ENCODE peak calls at places on chromosomes 7 and 10, in five cellular contexts. G is A549, R is HCT116, K is GM23338, M is SK-N-SH. L is an unnamed sample.

GRCh38 chr10:76303682-76304316 is 872.4 kb downstream of the LRMDA start:
- DNase-seq in G (peak), R (peak), K (peak), M (peak), L (peak)

GRCh38 chr10:1596482-1596881 is 140.8 kb downstream of the ADARB2 start:
- DNase-seq in G (no peak), R (no peak), K (no peak), M (no peak), L (no peak)

GRCh38 chr7:156177396-156178055 is 365.3 kb upstream of the SHH start:
- DNase-seq in G (no peak), R (no peak), K (no peak), M (no peak), L (no peak)

GRCh38 chr7:70703785-70704184 is 428.2 kb upstream of the GALNT17 start:
- DNase-seq in G (no peak), R (no peak), K (peak), M (no peak), L (no peak)

GRCh38 chr10:36187382-36188042 is 545.4 kb upstream of the FZD8 start:
- DNase-seq in G (no peak), R (no peak), K (peak), M (no peak), L (no peak)

GRCh38 chr10:63385254-63385653 is 80.5 kb downstream of the JMJD1C start:
- DNase-seq in G (no peak), R (no peak), K (no peak), M (no peak), L (no peak)

GRCh38 chr7:132030161-132030568 is 473.7 kb upstream of the PODXL start:
- DNase-seq in G (no peak), R (no peak), K (no peak), M (peak), L (no peak)

GRCh38 chr10:30231071-30231652 is 117.9 kb downstream of the MTPAP start:
- DNase-seq in G (no peak), R (no peak), K (no peak), M (no peak), L (no peak)

GRCh38 chr10:67884842-67885680 is 605 bp downstream of the SIRT1 start:
- DNase-seq in G (peak), R (peak), K (peak), M (peak), L (peak)

GRCh38 chr7:37947840-37948198 is 27.4 kb downstream of the EPDR1 start:
- DNase-seq in G (no peak), R (no peak), K (peak), M (no peak), L (no peak)

GRCh38 chr7:234712-235553 is 42.6 kb downstream of the FAM20C start:
- DNase-seq in G (peak), R (no peak), K (no peak), M (no peak), L (no peak)

GRCh38 chr7:22108151-22108845 is 162.6 kb upstream of the CDCA7L start:
- DNase-seq in G (no peak), R (no peak), K (no peak), M (no peak), L (no peak)

GRCh38 chr10:67695555-67695954 is 440 bp downstream of the CTNNA3 start:
- DNase-seq in G (no peak), R (no peak), K (no peak), M (no peak), L (no peak)

GRCh38 chr10:28633750-28634149 is 43.6 kb upstream of the BAMBI start:
- DNase-seq in G (no peak), R (no peak), K (no peak), M (no peak), L (no peak)

GRCh38 chr10:113663142-113663541 is 699 bp downstream of the NRAP start:
- DNase-seq in G (peak), R (no peak), K (no peak), M (no peak), L (no peak)

GRCh38 chr10:16987129-16987670 is 142.4 kb downstream of the CUBN start:
- DNase-seq in G (no peak), R (no peak), K (no peak), M (no peak), L (no peak)

GRCh38 chr10:61628199-61628874 is 34.4 kb upstream of the CABCOCO1 start:
- DNase-seq in G (no peak), R (no peak), K (no peak), M (no peak), L (no peak)

GRCh38 chr10:102473445-102474331 is 22.3 kb upstream of the C10orf95 start:
- DNase-seq in G (no peak), R (no peak), K (no peak), M (no peak), L (no peak)

GRCh38 chr7:50665403-50666123 is 100.4 kb upstream of the DDC start:
- DNase-seq in G (no peak), R (no peak), K (no peak), M (no peak), L (no peak)

GRCh38 chr10:77844713-77845454 is 81.7 kb downstream of the DLG5 start:
- DNase-seq in G (peak), R (peak), K (peak), M (no peak), L (no peak)

GRCh38 chr7:1952781-1953180 is 280.0 kb downstream of the MAD1L1 start:
- DNase-seq in G (no peak), R (no peak), K (no peak), M (no peak), L (no peak)

GRCh38 chr10:110502072-110502845 is 4.6 kb downstream of the DUSP5 start:
- DNase-seq in G (no peak), R (no peak), K (no peak), M (no peak), L (no peak)

GRCh38 chr10:102230264-102230860 is 4.3 kb downstream of the ELOVL3 start:
- DNase-seq in G (peak), R (peak), K (peak), M (peak), L (no peak)

GRCh38 chr10:101244321-101245050 is 15.2 kb upstream of the LBX1 start:
- DNase-seq in G (peak), R (peak), K (no peak), M (no peak), L (no peak)

GRCh38 chr10:95397747-95398146 is 106.9 kb upstream of the PDLIM1 start:
- DNase-seq in G (no peak), R (no peak), K (no peak), M (no peak), L (no peak)

GRCh38 chr10:95400789-95401188 is 110.0 kb upstream of the PDLIM1 start:
- DNase-seq in G (no peak), R (no peak), K (no peak), M (no peak), L (no peak)

GRCh38 chr10:95401704-95402469 is 111.1 kb upstream of the PDLIM1 start:
- DNase-seq in G (no peak), R (no peak), K (no peak), M (no peak), L (no peak)

GRCh38 chr10:95395947-95396449 is 105.2 kb upstream of the PDLIM1 start:
- DNase-seq in G (no peak), R (no peak), K (no peak), M (no peak), L (no peak)

DNA sequence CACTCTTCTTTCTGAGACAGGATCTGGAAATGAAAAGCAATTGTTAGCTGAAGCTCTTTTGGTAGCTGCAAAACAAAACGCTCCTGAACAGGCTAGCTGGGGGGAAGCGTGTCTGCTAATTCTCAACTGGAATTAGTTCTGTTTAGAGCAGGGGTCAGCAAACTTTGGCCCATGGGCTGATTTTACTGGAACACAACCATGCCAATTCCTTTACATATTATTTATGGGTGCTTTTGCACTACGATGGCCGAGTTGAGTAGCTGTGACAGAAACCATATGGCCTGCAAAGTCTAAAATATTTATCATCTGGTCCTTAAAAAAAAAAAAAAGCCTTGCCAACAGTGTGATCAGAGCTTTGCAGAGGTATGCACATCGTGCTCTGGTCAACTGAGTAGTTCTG is 108.4 kb upstream of the PDLIM1 start:
- DNase-seq in G (no peak), R (no peak), K (no peak), M (no peak), L (no peak)
- TF ChIP-seq REST in G (no peak), R (no peak), K (no peak), M (no peak), L (no peak)

GRCh38 chr7:139471740-139472353 is 11.6 kb downstream of the KLRG2 start:
- DNase-seq in G (peak), R (no peak), K (no peak), M (no peak), L (no peak)

GRCh38 chr7:139476891-139477290 is 6.6 kb downstream of the KLRG2 start:
- DNase-seq in G (no peak), R (no peak), K (no peak), M (no peak), L (no peak)

GRCh38 chr7:139481364-139481763 is 2.1 kb downstream of the KLRG2 start:
- DNase-seq in G (no peak), R (no peak), K (peak), M (no peak), L (no peak)

GRCh38 chr7:139479620-139480019 is 3.9 kb downstream of the KLRG2 start:
- DNase-seq in G (no peak), R (no peak), K (no peak), M (peak), L (no peak)

DNA sequence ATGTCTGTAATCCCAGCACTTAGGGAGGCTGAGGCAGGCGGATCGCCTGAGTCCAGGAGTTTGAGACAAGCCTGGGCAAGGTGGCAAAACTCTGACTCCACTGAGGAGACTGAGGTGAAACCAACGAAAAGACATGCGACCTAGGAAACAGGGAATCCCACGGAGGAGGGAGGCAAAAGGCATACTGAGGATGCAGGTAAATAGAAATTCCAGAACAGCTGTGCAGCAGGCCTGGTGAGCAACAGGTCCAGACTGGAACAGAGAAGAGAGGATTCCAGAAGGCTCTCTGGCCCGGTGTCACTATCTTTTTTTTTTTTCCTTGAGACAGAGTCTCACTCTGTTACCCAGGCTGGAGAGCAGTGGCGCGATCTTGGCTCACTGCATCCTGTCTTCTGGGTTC is 7.3 kb downstream of the KLRG2 start:
- DNase-seq in G (no peak), R (no peak), K (no peak), M (no peak), L (no peak)
- H3K27ac ChIP-seq in G (no peak), R (no peak), K (no peak), M (no peak), L (no peak)

DNA sequence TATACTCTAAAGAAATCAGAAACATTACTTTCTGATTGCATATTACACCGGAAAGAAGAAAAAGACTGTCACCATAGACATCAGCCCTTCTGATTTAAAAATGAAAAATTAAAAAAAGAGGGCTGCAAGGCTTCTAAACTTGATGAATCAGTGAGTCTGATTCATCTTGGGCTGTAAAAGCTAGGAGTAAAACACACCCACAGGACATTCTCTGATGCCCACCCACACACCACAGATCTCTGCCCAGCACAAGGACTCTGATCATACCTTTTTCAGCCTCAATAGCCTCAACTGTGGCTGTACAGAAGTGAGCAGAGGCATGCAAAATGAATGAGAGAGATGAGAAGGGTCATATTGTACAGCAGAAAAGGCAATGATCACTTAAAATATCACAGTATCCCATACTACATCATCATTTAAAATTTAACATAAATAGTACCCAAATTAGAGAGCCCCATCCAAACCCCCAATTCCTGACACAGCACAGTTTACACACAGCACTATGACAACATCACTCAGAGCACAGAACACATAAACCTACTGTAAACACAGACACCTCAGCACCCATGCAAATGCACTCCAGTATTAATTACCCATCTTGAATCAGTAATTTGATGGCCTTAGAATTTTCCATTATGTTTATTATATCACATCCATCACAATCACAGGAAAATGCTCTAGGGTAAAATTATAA is 6.4 kb upstream of the MSS51 start:
- DNase-seq in G (no peak), R (no peak), K (no peak), M (no peak), L (no peak)
- H3K4me3 ChIP-seq in G (no peak), R (no peak), K (no peak), M (no peak), L (no peak)

DNA sequence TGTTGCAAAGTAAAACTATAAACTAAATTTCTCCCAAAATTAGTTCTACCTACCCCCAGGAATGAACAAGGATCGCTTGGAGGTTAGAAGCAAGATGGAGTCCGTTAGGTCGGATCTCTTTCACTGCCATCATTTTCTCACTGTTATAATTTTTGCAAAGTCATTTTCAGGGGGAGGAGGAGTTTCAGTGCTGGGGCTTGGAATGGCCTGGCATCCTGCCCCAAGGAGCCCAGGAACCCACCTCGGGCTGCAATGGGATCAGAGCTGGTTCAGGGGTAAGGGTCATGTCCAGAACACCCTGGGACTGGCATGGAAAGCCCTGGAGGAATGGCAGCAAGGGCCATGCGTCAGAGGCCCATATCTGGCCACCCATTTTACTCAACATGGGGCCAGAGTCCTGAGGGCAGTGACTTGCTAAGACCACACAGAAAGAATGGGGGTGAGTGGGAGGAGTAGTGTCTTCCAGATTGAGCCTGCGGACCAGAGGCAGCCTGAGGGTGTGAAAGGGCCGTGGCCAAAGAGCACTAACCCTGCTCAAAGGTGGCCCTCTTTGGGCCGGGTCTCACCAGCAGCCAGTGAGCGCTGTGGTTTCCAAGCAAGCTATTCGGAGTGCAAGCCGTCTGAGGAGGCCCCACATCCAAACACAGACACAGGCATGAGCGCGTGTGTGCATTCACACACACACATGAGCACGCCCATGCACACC is 31.8 kb downstream of the GPRIN2 start:
- DNase-seq in G (peak), R (peak), K (no peak), M (peak), L (no peak)
- TF ChIP-seq REST in G (no peak), R (no peak), K (no peak), M (no peak), L (no peak)

L was measured in HL-60.